ENCODE peak calls at places on chromosomes 1 and 21, in four cellular contexts. G is AG09309, M is A549, E is AG04449. N is an unnamed sample.

GRCh38 chr1:181208076-181208475 is 119.6 kb downstream of the IER5 start:
- DNase-seq in G (no peak), M (no peak), E (no peak), N (no peak)

GRCh38 chr1:184860985-184861754 is 106.5 kb upstream of the EDEM3 start:
- DNase-seq in G (no peak), M (no peak), E (no peak), N (no peak)

GRCh38 chr1:49160677-49161076 is 384.0 kb upstream of the BEND5 start:
- DNase-seq in G (no peak), M (no peak), E (no peak), N (no peak)

GRCh38 chr1:236083650-236084385 is 18.9 kb upstream of the NID1 start:
- DNase-seq in G (no peak), M (no peak), E (no peak), N (no peak)

GRCh38 chr1:26288311-26288941 is 8.5 kb downstream of the SH3BGRL3 start:
- DNase-seq in G (no peak), M (no peak), E (no peak), N (no peak)

GRCh38 chr1:224219612-224220011 is 36.6 kb downstream of the DEGS1 start:
- DNase-seq in G (no peak), M (no peak), E (no peak), N (no peak)

GRCh38 chr1:195939844-195940243 is 668.4 kb downstream of the KCNT2 start:
- DNase-seq in G (no peak), M (no peak), E (no peak), N (no peak)

GRCh38 chr1:98458514-98459259 is 202.8 kb upstream of the SNX7 start:
- DNase-seq in G (no peak), M (no peak), E (no peak), N (no peak)

GRCh38 chr1:16243408-16243690 is 6.4 kb upstream of the CPLANE2 start:
- DNase-seq in G (no peak), M (no peak), E (no peak), N (no peak)

GRCh38 chr1:38741341-38741740 is 118.2 kb downstream of the RRAGC start:
- DNase-seq in G (no peak), M (no peak), E (peak), N (no peak)

GRCh38 chr1:65527211-65527610 is 106.7 kb downstream of the LEPR start:
- DNase-seq in G (peak), M (no peak), E (peak), N (no peak)

GRCh38 chr1:56515898-56516538 is 63.3 kb downstream of the PLPP3 start:
- DNase-seq in G (no peak), M (no peak), E (no peak), N (no peak)

GRCh38 chr1:43285269-43285986 is at the start of gene C1orf210:
- DNase-seq in G (no peak), M (no peak), E (no peak), N (peak)

GRCh38 chr1:86378813-86379212 is 17.3 kb downstream of the ODF2L start:
- DNase-seq in G (no peak), M (no peak), E (no peak), N (no peak)

GRCh38 chr1:246428542-246429308 is 78.4 kb downstream of the SMYD3 start:
- DNase-seq in G (peak), M (no peak), E (peak), N (no peak)

GRCh38 chr1:108955881-108956280 is 7.4 kb downstream of the CLCC1 start:
- DNase-seq in G (no peak), M (no peak), E (no peak), N (no peak)

GRCh38 chr21:25501996-25502665 is 105.2 kb downstream of the MRPL39 start:
- DNase-seq in G (no peak), M (no peak), E (no peak), N (no peak)

GRCh38 chr1:14937288-14937949 is 216.1 kb upstream of the TMEM51 start:
- DNase-seq in G (no peak), M (no peak), E (no peak), N (peak)

GRCh38 chr21:37001446-37001845 is 5.1 kb upstream of the RIPPLY3 start:
- DNase-seq in G (no peak), M (no peak), E (no peak), N (no peak)

GRCh38 chr1:61318319-61319125 is 236.2 kb downstream of the NFIA start:
- DNase-seq in G (peak), M (no peak), E (peak), N (no peak)

GRCh38 chr1:203276916-203277535 is 28.3 kb upstream of the BTG2 start:
- DNase-seq in G (no peak), M (no peak), E (no peak), N (no peak)

GRCh38 chr1:227899820-227900449 is 47.8 kb downstream of the WNT9A start:
- DNase-seq in G (no peak), M (no peak), E (no peak), N (peak)

GRCh38 chr1:109307363-109308021 is 681 bp upstream of the MYBPHL start:
- DNase-seq in G (no peak), M (no peak), E (no peak), N (no peak)

GRCh38 chr1:83583351-83584014 is 415.4 kb downstream of the TTLL7 start:
- DNase-seq in G (no peak), M (no peak), E (no peak), N (no peak)

GRCh38 chr1:185244015-185244747 is 72.9 kb downstream of the IVNS1ABP start:
- DNase-seq in G (peak), M (no peak), E (peak), N (no peak)

GRCh38 chr1:7261490-7261889 is 476.2 kb downstream of the CAMTA1 start:
- DNase-seq in G (no peak), M (no peak), E (no peak), N (no peak)

GRCh38 chr1:40824591-40825429 is 37.4 kb downstream of the CITED4 start:
- DNase-seq in G (no peak), M (no peak), E (peak), N (no peak)

GRCh38 chr1:172761581-172762025 is 102.7 kb downstream of the FASLG start:
- DNase-seq in G (no peak), M (no peak), E (no peak), N (no peak)

DNA sequence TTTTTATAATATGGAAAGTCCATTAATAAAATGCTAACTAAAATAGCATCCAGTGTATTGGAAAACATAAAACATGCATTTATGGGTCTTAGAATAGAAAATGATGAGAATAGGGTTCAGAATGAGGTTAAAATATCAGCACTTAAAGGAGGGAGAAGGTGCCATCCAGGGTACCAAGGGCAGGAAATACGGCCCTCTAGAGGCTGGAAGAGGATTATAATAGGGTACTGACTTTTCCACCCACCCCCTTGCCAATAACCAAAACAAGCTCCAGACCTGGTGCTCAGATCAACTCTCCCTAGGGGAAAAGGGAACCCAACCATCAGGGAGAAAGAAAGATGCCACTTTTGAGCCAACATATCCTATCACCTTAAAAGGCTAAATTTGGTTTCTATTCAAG is 26.7 kb downstream of the ASTN1 start:
- DNase-seq in G (no peak), M (no peak), E (no peak), N (no peak)
- TF ChIP-seq CTCF in G (no peak), M (no peak), E (no peak), N (no peak)

GRCh38 chr1:53134961-53135734 is 7.3 kb downstream of the SLC1A7 start:
- DNase-seq in G (no peak), M (no peak), E (no peak), N (no peak)
- TF ChIP-seq CTCF in G (no peak), M (no peak), E (no peak), N (no peak)

GRCh38 chr1:204366759-204367158 is 7.0 kb upstream of the PLEKHA6 start:
- DNase-seq in G (no peak), M (peak), E (no peak), N (no peak)
- TF ChIP-seq CTCF in G (peak), M (peak), E (peak), N (peak)

DNA sequence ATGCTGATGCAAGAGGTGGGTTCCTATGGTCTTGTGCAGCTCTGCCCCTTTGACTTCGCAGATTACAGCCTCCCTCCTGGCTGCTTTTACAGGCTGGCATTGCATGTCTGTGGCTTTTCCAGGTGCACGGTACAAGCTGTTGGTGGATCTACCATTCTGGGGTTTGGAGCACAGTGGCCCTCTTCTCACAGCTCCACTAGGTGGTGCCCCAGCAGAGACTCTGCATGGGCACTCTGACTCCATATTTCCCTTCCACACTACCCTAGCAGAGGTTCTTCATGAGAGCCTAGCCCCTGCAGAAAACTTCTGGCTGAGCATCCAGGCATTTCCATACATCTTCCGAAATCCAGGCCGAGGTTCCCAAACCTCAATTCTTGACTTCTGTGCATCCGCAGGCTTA is 989.0 kb downstream of the PLA2G4A start:
- DNase-seq in G (no peak), M (no peak), E (no peak), N (no peak)
- TF ChIP-seq CTCF in G (no peak), M (no peak), E (no peak), N (no peak)

DNA sequence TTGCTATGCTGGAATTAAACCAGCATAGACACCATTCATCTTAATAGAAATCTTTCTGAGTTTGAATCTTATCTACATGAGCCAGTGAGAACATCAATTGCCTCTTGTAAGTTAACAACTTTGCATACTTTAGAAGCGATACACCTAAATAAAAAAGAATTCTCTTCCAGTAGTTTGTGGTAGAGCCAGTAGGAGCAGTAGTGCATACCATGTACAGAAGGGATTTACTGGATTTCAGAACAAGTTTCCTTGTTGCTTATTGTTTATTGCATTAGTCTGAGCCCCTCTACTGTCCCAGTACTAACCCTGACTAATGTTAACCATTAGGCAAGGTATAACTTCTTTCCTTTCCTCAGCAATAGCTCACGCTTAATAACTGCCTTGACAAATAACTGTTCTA is 313.2 kb downstream of the TGFB2 start:
- DNase-seq in G (no peak), M (no peak), E (no peak), N (no peak)
- TF ChIP-seq CTCF in G (no peak), M (no peak), E (peak), N (peak)

DNA sequence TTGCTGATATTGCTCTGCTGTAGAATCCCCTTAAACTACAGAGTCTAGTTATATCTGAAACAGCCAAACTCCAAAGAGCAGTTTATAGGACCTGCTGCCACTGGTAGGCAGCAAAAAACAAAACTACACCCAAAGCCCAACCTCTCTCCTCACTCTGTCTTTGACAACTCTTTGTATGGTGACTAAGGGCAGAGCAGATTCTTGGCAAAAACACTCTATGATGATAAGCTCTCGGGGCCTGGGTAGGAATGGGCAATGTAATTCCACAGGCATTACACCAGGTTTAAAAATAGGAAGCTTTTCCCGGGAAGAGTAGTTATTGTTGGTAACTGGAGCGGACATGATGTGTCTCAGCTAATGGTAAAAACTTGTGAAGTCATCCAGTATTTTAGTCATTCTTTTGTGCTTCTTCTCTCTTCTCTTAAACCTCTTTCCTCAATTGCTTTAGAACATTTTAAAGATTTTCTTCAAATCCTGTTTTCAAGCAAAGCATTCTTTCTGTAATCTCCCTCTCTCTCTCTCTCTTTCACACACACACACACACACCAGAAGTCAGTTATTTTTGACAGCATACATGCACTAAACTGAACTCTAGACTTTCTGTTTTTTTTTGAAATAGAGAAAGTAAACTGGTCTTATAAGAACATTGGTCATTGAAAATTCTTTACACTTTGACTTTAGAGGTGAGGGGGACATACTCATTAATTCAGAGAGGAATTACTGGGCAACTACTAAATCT is 193.5 kb downstream of the PAPPA2 start:
- DNase-seq in G (peak), M (no peak), E (peak), N (no peak)
- TF ChIP-seq CTCF in G (peak), M (no peak), E (no peak), N (no peak)

GRCh38 chr1:111755321-111756123 is at the start of gene DDX20:
- DNase-seq in G (peak), M (peak), E (peak), N (no peak)
- TF ChIP-seq CTCF in G (peak), M (peak), E (peak), N (peak)

GRCh38 chr1:161079436-161080110 is 9.8 kb downstream of the NECTIN4 start:
- DNase-seq in G (no peak), M (no peak), E (no peak), N (no peak)
- TF ChIP-seq CTCF in G (no peak), M (no peak), E (no peak), N (no peak)

DNA sequence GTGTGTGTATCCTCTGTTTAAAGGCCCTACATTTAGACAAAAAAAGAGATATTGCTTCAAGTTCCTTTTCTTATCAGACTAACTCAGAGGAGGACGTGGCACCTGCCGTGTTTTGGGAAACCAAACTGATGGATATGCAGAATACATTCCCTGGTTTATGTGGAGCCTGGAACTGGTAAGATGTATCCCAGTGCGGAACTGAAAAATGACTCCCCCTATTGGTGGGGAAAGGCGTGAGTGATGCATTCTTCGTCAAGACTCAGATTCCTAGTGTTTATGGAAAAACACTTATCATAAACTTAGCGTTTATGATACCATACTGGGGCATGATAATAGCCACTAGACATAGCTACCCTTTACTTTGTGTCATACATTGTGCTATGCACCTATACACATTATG is 154.2 kb downstream of the ZNF326 start:
- DNase-seq in G (no peak), M (no peak), E (no peak), N (no peak)
- TF ChIP-seq CTCF in G (no peak), M (no peak), E (no peak), N (no peak)